ENCODE peak calls at places on chromosomes 16 and 17, in six cellular contexts. K is PC-3, M is GM23248, C is tibial nerve, G is HFF-Myc, E is coronary artery. I is an unnamed sample.
A peak's percentile ranks its signal among the peaks of the same experiment; 100 is the strongest.

GRCh38 chr16:50247123-50247905 is 19.0 kb upstream of the ADCY7 start:
- DNase-seq in M (no peak), E (no peak), G (no peak), C (no peak), K (no peak), I (no peak)

GRCh38 chr16:54456291-54456690 is 169.7 kb upstream of the IRX3 start:
- DNase-seq in G (no peak), E (no peak), K (no peak), M (no peak), C (no peak), I (no peak)

GRCh38 chr17:4955091-4955490 is 4.2 kb downstream of the ENO3 start:
- DNase-seq in M (no peak), C (no peak), K (no peak), G (no peak), E (no peak), I (no peak)

GRCh38 chr16:75042423-75043174 is 43.8 kb downstream of the ZNRF1 start:
- DNase-seq in M (no peak), C (no peak), G (no peak), E (no peak), K (no peak), I (no peak)

GRCh38 chr16:1287982-1288670 is 21.3 kb upstream of the UBE2I start:
- DNase-seq in K (peak; percentile 20), M (peak; percentile 64), E (no peak), G (no peak), C (no peak), I (no peak)

GRCh38 chr16:68072038-68072695 is 13.0 kb upstream of the NFATC3 start:
- DNase-seq in C (peak; percentile 59), K (peak; percentile 70), G (no peak), E (no peak), M (peak; percentile 84), I (no peak)

GRCh38 chr16:8581923-8582580 is 8.3 kb downstream of the TMEM114 start:
- DNase-seq in G (no peak), M (no peak), E (no peak), K (no peak), C (no peak), I (no peak)

GRCh38 chr17:79024901-79025737 is 1.1 kb downstream of the C1QTNF1 start:
- DNase-seq in M (peak; percentile 50), K (peak; percentile 54), C (no peak), G (no peak), E (peak; percentile 89), I (no peak)

GRCh38 chr16:31260136-31260931 is 559 bp downstream of the ITGAM start:
- DNase-seq in M (no peak), G (no peak), E (no peak), K (no peak), C (no peak), I (no peak)

GRCh38 chr17:38797091-38797490 is 2.3 kb downstream of the PIP4K2B start:
- DNase-seq in G (no peak), M (peak; percentile 76), C (no peak), K (no peak), E (no peak), I (peak; percentile 25)

GRCh38 chr17:35566955-35567354 is 6.3 kb upstream of the SLFN14 start:
- DNase-seq in E (no peak), C (no peak), K (no peak), M (no peak), G (no peak), I (no peak)
- H3K4me3 ChIP-seq in E (peak overlapping the region; percentile 79), C (peak overlapping the region; percentile 77), K (no peak overlapping the region), M (peak overlapping the region; percentile 100), G (peak overlapping the region; percentile 97), I (peak overlapping the region; percentile 83)

GRCh38 chr17:71396711-71397110 is 724.1 kb upstream of the SOX9 start:
- DNase-seq in K (no peak), M (no peak), E (no peak), G (no peak), C (no peak), I (no peak)
- H3K4me3 ChIP-seq in K (no peak overlapping the region), M (no peak overlapping the region), E (no peak overlapping the region), G (no peak overlapping the region), C (no peak overlapping the region), I (no peak overlapping the region)

GRCh38 chr17:50861334-50861676 is 4.8 kb downstream of the TOB1 start:
- DNase-seq in G (no peak), K (no peak), E (no peak), M (no peak), C (no peak), I (no peak)
- H3K4me3 ChIP-seq in G (no peak overlapping the region), K (no peak overlapping the region), E (peak overlapping the region; percentile 96), M (no peak overlapping the region), C (no peak overlapping the region), I (no peak overlapping the region)

GRCh38 chr17:73336613-73337400 is 25.0 kb upstream of the CDC42EP4 start:
- DNase-seq in M (no peak), E (no peak), C (no peak), K (no peak), G (no peak), I (no peak)

GRCh38 chr17:73340093-73340596 is 28.3 kb upstream of the CDC42EP4 start:
- DNase-seq in G (peak; percentile 87), E (no peak), C (no peak), M (peak; percentile 97), K (peak; percentile 96), I (peak; percentile 66)

GRCh38 chr17:73335591-73336503 is 24.0 kb upstream of the CDC42EP4 start:
- DNase-seq in K (peak; percentile 46), M (no peak), C (no peak), E (no peak), G (no peak), I (no peak)

GRCh38 chr17:73338566-73339247 is 26.9 kb upstream of the CDC42EP4 start:
- DNase-seq in M (no peak), K (no peak), G (no peak), C (no peak), E (no peak), I (no peak)

GRCh38 chr17:73338050-73338491 is 26.3 kb upstream of the CDC42EP4 start:
- DNase-seq in M (peak; percentile 76), G (no peak), E (no peak), C (no peak), K (no peak), I (no peak)
- H3K4me3 ChIP-seq in M (peak overlapping the region; percentile 39), G (no peak overlapping the region), E (peak overlapping the region; percentile 54), C (no peak overlapping the region), K (no peak overlapping the region), I (no peak overlapping the region)

GRCh38 chr16:11256657-11257130 is 690 bp upstream of the SOCS1 start:
- DNase-seq in C (peak; percentile 44), G (no peak), E (peak; percentile 84), K (peak; percentile 41), M (peak; percentile 79), I (no peak)
- H3K4me3 ChIP-seq in C (peak overlapping the region; percentile 87), G (peak overlapping the region; percentile 64), E (peak overlapping the region; percentile 81), K (peak overlapping the region; percentile 82), M (peak overlapping the region; percentile 78), I (peak overlapping the region; percentile 71)

GRCh38 chr17:503449-503700 is 150.8 kb upstream of the RPH3AL start:
- DNase-seq in E (no peak), G (no peak), C (no peak), M (no peak), K (no peak), I (no peak)
- H3K4me3 ChIP-seq in E (no peak overlapping the region), G (no peak overlapping the region), C (no peak overlapping the region), M (peak overlapping the region; percentile 19), K (no peak overlapping the region), I (no peak overlapping the region)

GRCh38 chr17:30382345-30382744 is 3.6 kb downstream of the CPD start:
- DNase-seq in E (no peak), C (no peak), K (no peak), G (no peak), M (no peak), I (no peak)
- H3K4me3 ChIP-seq in E (peak overlapping the region; percentile 23), C (no peak overlapping the region), K (no peak overlapping the region), G (no peak overlapping the region), M (peak overlapping the region; percentile 1), I (no peak overlapping the region)

GRCh38 chr17:50026901-50027638 is 28.8 kb upstream of the ITGA3 start:
- DNase-seq in M (peak; percentile 81), C (peak; percentile 94), K (peak; percentile 98), G (peak; percentile 65), E (peak; percentile 88), I (no peak)
- H3K4me3 ChIP-seq in M (peak overlapping the region; percentile 69), C (no peak overlapping the region), K (peak overlapping the region; percentile 62), G (peak overlapping the region; percentile 29), E (peak overlapping the region; percentile 65), I (peak overlapping the region; percentile 17)